ENCODE peak calls at places on chromosomes 12 and 14, in five cellular contexts. One of them, this sample, is unnamed.

GRCh38 chr12:116630762-116631161 is 71.6 kb downstream of the MAP1LC3B2 start:
- DNase-seq in activated T-cell treated with anti-CD3 and anti-CD28 coated beads for 1 hour: no peak
- DNase-seq in stimulated activated CD4-positive, alpha-beta T cell treated with anti-CD3 and anti-CD28 coated beads, TNF-alpha, amount 100 ng/mL, for 4 hours: no peak
- DNase-seq in amygdala: no peak
- DNase-seq in amniotic stem cell: no peak
- DNase-seq in this sample: no peak

GRCh38 chr12:88501976-88502938 is 78.0 kb downstream of the KITLG start:
- DNase-seq in stimulated activated CD4-positive, alpha-beta T cell treated with anti-CD3 and anti-CD28 coated beads, TNF-alpha, amount 100 ng/mL, for 4 hours: no peak
- DNase-seq in activated T-cell treated with anti-CD3 and anti-CD28 coated beads for 1 hour: no peak
- DNase-seq in amygdala: no peak
- DNase-seq in amniotic stem cell: no peak
- DNase-seq in this sample: no peak

GRCh38 chr14:68790656-68791077 is 2.2 kb downstream of the ZFP36L1 start:
- DNase-seq in amygdala: no peak
- DNase-seq in amniotic stem cell: no peak
- DNase-seq in stimulated activated CD4-positive, alpha-beta T cell treated with anti-CD3 and anti-CD28 coated beads, TNF-alpha, amount 100 ng/mL, for 4 hours: no peak
- DNase-seq in activated T-cell treated with anti-CD3 and anti-CD28 coated beads for 1 hour: peak; percentile 50
- DNase-seq in this sample: peak; percentile 64

GRCh38 chr12:124233846-124234620 is 60.9 kb upstream of the RFLNA start:
- DNase-seq in amniotic stem cell: peak; percentile 2
- DNase-seq in activated T-cell treated with anti-CD3 and anti-CD28 coated beads for 1 hour: no peak
- DNase-seq in amygdala: no peak
- DNase-seq in stimulated activated CD4-positive, alpha-beta T cell treated with anti-CD3 and anti-CD28 coated beads, TNF-alpha, amount 100 ng/mL, for 4 hours: no peak
- DNase-seq in this sample: no peak

GRCh38 chr12:101608301-101609133 is 13.7 kb downstream of the MYBPC1 start:
- DNase-seq in amygdala: no peak
- DNase-seq in stimulated activated CD4-positive, alpha-beta T cell treated with anti-CD3 and anti-CD28 coated beads, TNF-alpha, amount 100 ng/mL, for 4 hours: no peak
- DNase-seq in activated T-cell treated with anti-CD3 and anti-CD28 coated beads for 1 hour: no peak
- DNase-seq in amniotic stem cell: no peak
- DNase-seq in this sample: no peak

GRCh38 chr12:120944645-120945217 is 33.6 kb upstream of the HNF1A start:
- DNase-seq in amniotic stem cell: peak; percentile 9
- DNase-seq in amygdala: no peak
- DNase-seq in stimulated activated CD4-positive, alpha-beta T cell treated with anti-CD3 and anti-CD28 coated beads, TNF-alpha, amount 100 ng/mL, for 4 hours: peak; percentile 37
- DNase-seq in activated T-cell treated with anti-CD3 and anti-CD28 coated beads for 1 hour: peak; percentile 65
- DNase-seq in this sample: peak; percentile 45

GRCh38 chr12:111597731-111598636 is 1.1 kb downstream of the ATXN2 start:
- DNase-seq in activated T-cell treated with anti-CD3 and anti-CD28 coated beads for 1 hour: peak; percentile 5
- DNase-seq in amniotic stem cell: no peak
- DNase-seq in stimulated activated CD4-positive, alpha-beta T cell treated with anti-CD3 and anti-CD28 coated beads, TNF-alpha, amount 100 ng/mL, for 4 hours: no peak
- DNase-seq in amygdala: peak; percentile 30
- DNase-seq in this sample: peak; percentile 9

GRCh38 chr12:56461235-56462159 is 6.9 kb upstream of the SPRYD4 start:
- DNase-seq in amygdala: no peak
- DNase-seq in activated T-cell treated with anti-CD3 and anti-CD28 coated beads for 1 hour: no peak
- DNase-seq in stimulated activated CD4-positive, alpha-beta T cell treated with anti-CD3 and anti-CD28 coated beads, TNF-alpha, amount 100 ng/mL, for 4 hours: no peak
- DNase-seq in amniotic stem cell: no peak
- DNase-seq in this sample: no peak

GRCh38 chr14:36519431-36520321 is at the start of gene NKX2-1:
- DNase-seq in amygdala: no peak
- DNase-seq in amniotic stem cell: no peak
- DNase-seq in activated T-cell treated with anti-CD3 and anti-CD28 coated beads for 1 hour: no peak
- DNase-seq in stimulated activated CD4-positive, alpha-beta T cell treated with anti-CD3 and anti-CD28 coated beads, TNF-alpha, amount 100 ng/mL, for 4 hours: no peak
- DNase-seq in this sample: no peak

GRCh38 chr14:21215879-21216251 is 53.4 kb downstream of the HNRNPC start:
- DNase-seq in amniotic stem cell: no peak
- DNase-seq in activated T-cell treated with anti-CD3 and anti-CD28 coated beads for 1 hour: no peak
- DNase-seq in stimulated activated CD4-positive, alpha-beta T cell treated with anti-CD3 and anti-CD28 coated beads, TNF-alpha, amount 100 ng/mL, for 4 hours: no peak
- DNase-seq in amygdala: no peak
- DNase-seq in this sample: no peak

GRCh38 chr12:29519585-29520182 is 22.2 kb upstream of the OVCH1 start:
- DNase-seq in stimulated activated CD4-positive, alpha-beta T cell treated with anti-CD3 and anti-CD28 coated beads, TNF-alpha, amount 100 ng/mL, for 4 hours: no peak
- DNase-seq in amygdala: no peak
- DNase-seq in amniotic stem cell: peak; percentile 4
- DNase-seq in activated T-cell treated with anti-CD3 and anti-CD28 coated beads for 1 hour: no peak
- DNase-seq in this sample: no peak

GRCh38 chr12:114403044-114403689 is 2.8 kb downstream of the TBX5 start:
- DNase-seq in stimulated activated CD4-positive, alpha-beta T cell treated with anti-CD3 and anti-CD28 coated beads, TNF-alpha, amount 100 ng/mL, for 4 hours: no peak
- DNase-seq in activated T-cell treated with anti-CD3 and anti-CD28 coated beads for 1 hour: no peak
- DNase-seq in amygdala: no peak
- DNase-seq in amniotic stem cell: no peak
- DNase-seq in this sample: no peak

GRCh38 chr12:7512528-7512927 is 9.0 kb upstream of the CD163 start:
- DNase-seq in activated T-cell treated with anti-CD3 and anti-CD28 coated beads for 1 hour: no peak
- DNase-seq in stimulated activated CD4-positive, alpha-beta T cell treated with anti-CD3 and anti-CD28 coated beads, TNF-alpha, amount 100 ng/mL, for 4 hours: no peak
- DNase-seq in amniotic stem cell: peak; percentile 55
- DNase-seq in amygdala: no peak
- DNase-seq in this sample: no peak

GRCh38 chr12:95838125-95838524 is 20.6 kb upstream of the SNRPF start:
- DNase-seq in amniotic stem cell: no peak
- DNase-seq in amygdala: no peak
- DNase-seq in stimulated activated CD4-positive, alpha-beta T cell treated with anti-CD3 and anti-CD28 coated beads, TNF-alpha, amount 100 ng/mL, for 4 hours: no peak
- DNase-seq in activated T-cell treated with anti-CD3 and anti-CD28 coated beads for 1 hour: no peak
- DNase-seq in this sample: no peak

GRCh38 chr12:121295123-121295745 is 1.3 kb downstream of the CAMKK2 start:
- DNase-seq in amniotic stem cell: no peak
- DNase-seq in amygdala: no peak
- DNase-seq in stimulated activated CD4-positive, alpha-beta T cell treated with anti-CD3 and anti-CD28 coated beads, TNF-alpha, amount 100 ng/mL, for 4 hours: no peak
- DNase-seq in activated T-cell treated with anti-CD3 and anti-CD28 coated beads for 1 hour: no peak
- DNase-seq in this sample: no peak

GRCh38 chr14:72613975-72614319 is 280.0 kb downstream of the DPF3 start:
- DNase-seq in amygdala: no peak
- DNase-seq in stimulated activated CD4-positive, alpha-beta T cell treated with anti-CD3 and anti-CD28 coated beads, TNF-alpha, amount 100 ng/mL, for 4 hours: no peak
- DNase-seq in amniotic stem cell: no peak
- DNase-seq in activated T-cell treated with anti-CD3 and anti-CD28 coated beads for 1 hour: no peak
- DNase-seq in this sample: no peak

GRCh38 chr12:55681142-55682077 is 26.3 kb downstream of the ITGA7 start:
- DNase-seq in stimulated activated CD4-positive, alpha-beta T cell treated with anti-CD3 and anti-CD28 coated beads, TNF-alpha, amount 100 ng/mL, for 4 hours: no peak
- DNase-seq in amygdala: no peak
- DNase-seq in amniotic stem cell: no peak
- DNase-seq in activated T-cell treated with anti-CD3 and anti-CD28 coated beads for 1 hour: no peak
- DNase-seq in this sample: no peak

GRCh38 chr12:132638541-132639408 is 20.2 kb downstream of the P2RX2 start:
- DNase-seq in activated T-cell treated with anti-CD3 and anti-CD28 coated beads for 1 hour: no peak
- DNase-seq in amygdala: no peak
- DNase-seq in stimulated activated CD4-positive, alpha-beta T cell treated with anti-CD3 and anti-CD28 coated beads, TNF-alpha, amount 100 ng/mL, for 4 hours: no peak
- DNase-seq in amniotic stem cell: no peak
- DNase-seq in this sample: no peak

GRCh38 chr12:47901285-47902093 is 3.3 kb downstream of the VDR start:
- DNase-seq in stimulated activated CD4-positive, alpha-beta T cell treated with anti-CD3 and anti-CD28 coated beads, TNF-alpha, amount 100 ng/mL, for 4 hours: no peak
- DNase-seq in amniotic stem cell: no peak
- DNase-seq in amygdala: no peak
- DNase-seq in activated T-cell treated with anti-CD3 and anti-CD28 coated beads for 1 hour: no peak
- DNase-seq in this sample: no peak

GRCh38 chr14:67059576-67059975 is 129.7 kb upstream of the GARIN2 start:
- DNase-seq in stimulated activated CD4-positive, alpha-beta T cell treated with anti-CD3 and anti-CD28 coated beads, TNF-alpha, amount 100 ng/mL, for 4 hours: no peak
- DNase-seq in amygdala: no peak
- DNase-seq in activated T-cell treated with anti-CD3 and anti-CD28 coated beads for 1 hour: no peak
- DNase-seq in amniotic stem cell: no peak
- DNase-seq in this sample: no peak

GRCh38 chr12:102903318-102904007 is 13.6 kb downstream of the PAH start:
- DNase-seq in activated T-cell treated with anti-CD3 and anti-CD28 coated beads for 1 hour: no peak
- DNase-seq in amniotic stem cell: no peak
- DNase-seq in amygdala: no peak
- DNase-seq in stimulated activated CD4-positive, alpha-beta T cell treated with anti-CD3 and anti-CD28 coated beads, TNF-alpha, amount 100 ng/mL, for 4 hours: no peak
- DNase-seq in this sample: no peak

GRCh38 chr12:132566551-132567131 is 43.7 kb downstream of the LRCOL1 start:
- DNase-seq in activated T-cell treated with anti-CD3 and anti-CD28 coated beads for 1 hour: no peak
- DNase-seq in stimulated activated CD4-positive, alpha-beta T cell treated with anti-CD3 and anti-CD28 coated beads, TNF-alpha, amount 100 ng/mL, for 4 hours: no peak
- DNase-seq in amygdala: peak; percentile 25
- DNase-seq in amniotic stem cell: no peak
- DNase-seq in this sample: no peak

GRCh38 chr14:53470351-53471043 is 317.4 kb upstream of the DDHD1 start:
- DNase-seq in amygdala: no peak
- DNase-seq in activated T-cell treated with anti-CD3 and anti-CD28 coated beads for 1 hour: no peak
- DNase-seq in amniotic stem cell: no peak
- DNase-seq in stimulated activated CD4-positive, alpha-beta T cell treated with anti-CD3 and anti-CD28 coated beads, TNF-alpha, amount 100 ng/mL, for 4 hours: no peak
- DNase-seq in this sample: no peak

GRCh38 chr12:127254420-127254955 is 1012.5 kb upstream of the TMEM132C start:
- DNase-seq in amygdala: no peak
- DNase-seq in activated T-cell treated with anti-CD3 and anti-CD28 coated beads for 1 hour: no peak
- DNase-seq in amniotic stem cell: no peak
- DNase-seq in stimulated activated CD4-positive, alpha-beta T cell treated with anti-CD3 and anti-CD28 coated beads, TNF-alpha, amount 100 ng/mL, for 4 hours: no peak
- DNase-seq in this sample: no peak

GRCh38 chr12:114933428-114934160 is 249.6 kb upstream of the TBX3 start:
- DNase-seq in amniotic stem cell: no peak
- DNase-seq in activated T-cell treated with anti-CD3 and anti-CD28 coated beads for 1 hour: no peak
- DNase-seq in stimulated activated CD4-positive, alpha-beta T cell treated with anti-CD3 and anti-CD28 coated beads, TNF-alpha, amount 100 ng/mL, for 4 hours: no peak
- DNase-seq in amygdala: no peak
- DNase-seq in this sample: no peak

GRCh38 chr14:34113051-34113511 is 162.2 kb upstream of the EGLN3 start:
- DNase-seq in amygdala: no peak
- DNase-seq in activated T-cell treated with anti-CD3 and anti-CD28 coated beads for 1 hour: no peak
- DNase-seq in amniotic stem cell: peak; percentile 37
- DNase-seq in stimulated activated CD4-positive, alpha-beta T cell treated with anti-CD3 and anti-CD28 coated beads, TNF-alpha, amount 100 ng/mL, for 4 hours: no peak
- DNase-seq in this sample: no peak

GRCh38 chr14:106129274-106129673 is 602.9 kb downstream of the TMEM121 start:
- DNase-seq in amygdala: no peak
- DNase-seq in stimulated activated CD4-positive, alpha-beta T cell treated with anti-CD3 and anti-CD28 coated beads, TNF-alpha, amount 100 ng/mL, for 4 hours: no peak
- DNase-seq in activated T-cell treated with anti-CD3 and anti-CD28 coated beads for 1 hour: peak; percentile 38
- DNase-seq in amniotic stem cell: no peak
- DNase-seq in this sample: no peak

GRCh38 chr12:76247026-76247688 is 101.1 kb downstream of the BBS10 start:
- DNase-seq in activated T-cell treated with anti-CD3 and anti-CD28 coated beads for 1 hour: no peak
- DNase-seq in stimulated activated CD4-positive, alpha-beta T cell treated with anti-CD3 and anti-CD28 coated beads, TNF-alpha, amount 100 ng/mL, for 4 hours: no peak
- DNase-seq in amniotic stem cell: no peak
- DNase-seq in amygdala: no peak
- DNase-seq in this sample: no peak

GRCh38 chr14:95577067-95577800 is 42.4 kb downstream of the GLRX5 start:
- DNase-seq in stimulated activated CD4-positive, alpha-beta T cell treated with anti-CD3 and anti-CD28 coated beads, TNF-alpha, amount 100 ng/mL, for 4 hours: no peak
- DNase-seq in amniotic stem cell: no peak
- DNase-seq in activated T-cell treated with anti-CD3 and anti-CD28 coated beads for 1 hour: no peak
- DNase-seq in amygdala: no peak
- DNase-seq in this sample: no peak

GRCh38 chr12:1466481-1467260 is 127.7 kb downstream of the FBXL14 start:
- DNase-seq in amygdala: no peak
- DNase-seq in activated T-cell treated with anti-CD3 and anti-CD28 coated beads for 1 hour: no peak
- DNase-seq in amniotic stem cell: no peak
- DNase-seq in stimulated activated CD4-positive, alpha-beta T cell treated with anti-CD3 and anti-CD28 coated beads, TNF-alpha, amount 100 ng/mL, for 4 hours: no peak
- DNase-seq in this sample: no peak